ENCODE peak calls at places on chromosome 7, in five cellular contexts. One of them, this sample, is unnamed.

GRCh38 chr7:101058355-101058754 is 26.9 kb upstream of the TRIM56 start:
- DNase-seq in AG09319: peak
- DNase-seq in endothelial cell: peak
- DNase-seq in fibroblast of pulmonary artery: peak
- DNase-seq in activated naive CD8-positive, alpha-beta T cell treated with anti-CD3 and anti-CD28 coated beads, Interleukin-2, amount 50 U/mL, for 24 hours: peak
- DNase-seq in this sample: no peak

GRCh38 chr7:11665381-11665780 is 166.6 kb downstream of the THSD7A start:
- DNase-seq in AG09319: no peak
- DNase-seq in endothelial cell: no peak
- DNase-seq in fibroblast of pulmonary artery: no peak
- DNase-seq in activated naive CD8-positive, alpha-beta T cell treated with anti-CD3 and anti-CD28 coated beads, Interleukin-2, amount 50 U/mL, for 24 hours: no peak
- DNase-seq in this sample: no peak

GRCh38 chr7:74479066-74479781 is 25.5 kb downstream of the GTF2IRD1 start:
- DNase-seq in AG09319: no peak
- DNase-seq in endothelial cell: no peak
- DNase-seq in fibroblast of pulmonary artery: no peak
- DNase-seq in activated naive CD8-positive, alpha-beta T cell treated with anti-CD3 and anti-CD28 coated beads, Interleukin-2, amount 50 U/mL, for 24 hours: no peak
- DNase-seq in this sample: no peak

GRCh38 chr7:50564171-50564570 is 1.0 kb downstream of the DDC start:
- DNase-seq in AG09319: no peak
- DNase-seq in endothelial cell: no peak
- DNase-seq in fibroblast of pulmonary artery: no peak
- DNase-seq in activated naive CD8-positive, alpha-beta T cell treated with anti-CD3 and anti-CD28 coated beads, Interleukin-2, amount 50 U/mL, for 24 hours: no peak
- DNase-seq in this sample: no peak

GRCh38 chr7:138006106-138006505 is 4.2 kb upstream of the CREB3L2 start:
- DNase-seq in AG09319: no peak
- DNase-seq in endothelial cell: no peak
- DNase-seq in fibroblast of pulmonary artery: no peak
- DNase-seq in activated naive CD8-positive, alpha-beta T cell treated with anti-CD3 and anti-CD28 coated beads, Interleukin-2, amount 50 U/mL, for 24 hours: no peak
- DNase-seq in this sample: no peak

GRCh38 chr7:19362099-19362498 is 216.9 kb upstream of the FERD3L start:
- DNase-seq in AG09319: no peak
- DNase-seq in endothelial cell: no peak
- DNase-seq in fibroblast of pulmonary artery: peak
- DNase-seq in activated naive CD8-positive, alpha-beta T cell treated with anti-CD3 and anti-CD28 coated beads, Interleukin-2, amount 50 U/mL, for 24 hours: no peak
- DNase-seq in this sample: no peak

GRCh38 chr7:90595341-90595800 is 750 bp upstream of the CDK14 start:
- DNase-seq in AG09319: no peak
- DNase-seq in endothelial cell: no peak
- DNase-seq in fibroblast of pulmonary artery: peak
- DNase-seq in activated naive CD8-positive, alpha-beta T cell treated with anti-CD3 and anti-CD28 coated beads, Interleukin-2, amount 50 U/mL, for 24 hours: no peak
- DNase-seq in this sample: no peak

GRCh38 chr7:10950494-10950893 is 23.2 kb upstream of the PHF14 start:
- DNase-seq in AG09319: no peak
- DNase-seq in endothelial cell: no peak
- DNase-seq in fibroblast of pulmonary artery: no peak
- DNase-seq in activated naive CD8-positive, alpha-beta T cell treated with anti-CD3 and anti-CD28 coated beads, Interleukin-2, amount 50 U/mL, for 24 hours: no peak
- DNase-seq in this sample: no peak

GRCh38 chr7:120993011-120993574 is 4.6 kb downstream of the CPED1 start:
- DNase-seq in AG09319: no peak
- DNase-seq in endothelial cell: no peak
- DNase-seq in fibroblast of pulmonary artery: no peak
- DNase-seq in activated naive CD8-positive, alpha-beta T cell treated with anti-CD3 and anti-CD28 coated beads, Interleukin-2, amount 50 U/mL, for 24 hours: no peak
- DNase-seq in this sample: no peak

GRCh38 chr7:43873300-43873699 is 4.0 kb upstream of the MRPS24 start:
- DNase-seq in AG09319: peak
- DNase-seq in endothelial cell: no peak
- DNase-seq in fibroblast of pulmonary artery: peak
- DNase-seq in activated naive CD8-positive, alpha-beta T cell treated with anti-CD3 and anti-CD28 coated beads, Interleukin-2, amount 50 U/mL, for 24 hours: no peak
- DNase-seq in this sample: no peak

GRCh38 chr7:131109011-131109756 is 218.5 kb upstream of the MKLN1 start:
- DNase-seq in AG09319: no peak
- DNase-seq in endothelial cell: no peak
- DNase-seq in fibroblast of pulmonary artery: peak
- DNase-seq in activated naive CD8-positive, alpha-beta T cell treated with anti-CD3 and anti-CD28 coated beads, Interleukin-2, amount 50 U/mL, for 24 hours: no peak
- DNase-seq in this sample: no peak

This sample was measured in AG04449.